ENCODE peak calls at places on chromosomes 11 and 22, in eight cellular contexts. One of them, this sample, is unnamed.

GRCh38 chr11:128607819-128608218 is 20.5 kb upstream of the ETS1 start:
- DNase-seq in foreskin fibroblast: no peak
- DNase-seq in H54: no peak
- DNase-seq in nucleus accumbens: no peak
- DNase-seq in activated naive CD8-positive, alpha-beta T cell treated with anti-CD3 and anti-CD28 coated beads, Interleukin-2, amount 50 U/mL, for 24 hours: no peak
- DNase-seq in astrocyte of the spinal cord: no peak
- DNase-seq in HTR-8/SVneo: no peak
- DNase-seq in gastrocnemius medialis: no peak
- DNase-seq in this sample: no peak

GRCh38 chr11:120293038-120293800 is 31.9 kb upstream of the TLCD5 start:
- DNase-seq in H54: no peak
- DNase-seq in gastrocnemius medialis: no peak
- DNase-seq in astrocyte of the spinal cord: no peak
- DNase-seq in foreskin fibroblast: no peak
- DNase-seq in activated naive CD8-positive, alpha-beta T cell treated with anti-CD3 and anti-CD28 coated beads, Interleukin-2, amount 50 U/mL, for 24 hours: no peak
- DNase-seq in HTR-8/SVneo: no peak
- DNase-seq in nucleus accumbens: no peak
- DNase-seq in this sample: no peak

GRCh38 chr22:17970205-17970708 is 54.1 kb downstream of the MICAL3 start:
- DNase-seq in foreskin fibroblast: peak
- DNase-seq in astrocyte of the spinal cord: peak
- DNase-seq in nucleus accumbens: no peak
- DNase-seq in activated naive CD8-positive, alpha-beta T cell treated with anti-CD3 and anti-CD28 coated beads, Interleukin-2, amount 50 U/mL, for 24 hours: no peak
- DNase-seq in H54: no peak
- DNase-seq in gastrocnemius medialis: no peak
- DNase-seq in HTR-8/SVneo: peak
- DNase-seq in this sample: no peak

GRCh38 chr11:14773755-14774154 is 118.3 kb downstream of the CYP2R1 start:
- DNase-seq in gastrocnemius medialis: no peak
- DNase-seq in nucleus accumbens: no peak
- DNase-seq in H54: no peak
- DNase-seq in HTR-8/SVneo: no peak
- DNase-seq in astrocyte of the spinal cord: no peak
- DNase-seq in activated naive CD8-positive, alpha-beta T cell treated with anti-CD3 and anti-CD28 coated beads, Interleukin-2, amount 50 U/mL, for 24 hours: no peak
- DNase-seq in foreskin fibroblast: peak
- DNase-seq in this sample: no peak

GRCh38 chr11:131893103-131893502 is 522.7 kb downstream of the NTM start:
- DNase-seq in astrocyte of the spinal cord: no peak
- DNase-seq in HTR-8/SVneo: no peak
- DNase-seq in foreskin fibroblast: no peak
- DNase-seq in H54: no peak
- DNase-seq in gastrocnemius medialis: no peak
- DNase-seq in nucleus accumbens: no peak
- DNase-seq in activated naive CD8-positive, alpha-beta T cell treated with anti-CD3 and anti-CD28 coated beads, Interleukin-2, amount 50 U/mL, for 24 hours: no peak
- DNase-seq in this sample: no peak

GRCh38 chr11:122235615-122236014 is 119.6 kb upstream of the BLID start:
- DNase-seq in activated naive CD8-positive, alpha-beta T cell treated with anti-CD3 and anti-CD28 coated beads, Interleukin-2, amount 50 U/mL, for 24 hours: no peak
- DNase-seq in foreskin fibroblast: peak
- DNase-seq in astrocyte of the spinal cord: peak
- DNase-seq in H54: peak
- DNase-seq in HTR-8/SVneo: peak
- DNase-seq in nucleus accumbens: no peak
- DNase-seq in gastrocnemius medialis: peak
- DNase-seq in this sample: no peak

GRCh38 chr11:78256962-78257361 is 68.2 kb downstream of the USP35 start:
- DNase-seq in astrocyte of the spinal cord: peak
- DNase-seq in activated naive CD8-positive, alpha-beta T cell treated with anti-CD3 and anti-CD28 coated beads, Interleukin-2, amount 50 U/mL, for 24 hours: no peak
- DNase-seq in gastrocnemius medialis: peak
- DNase-seq in foreskin fibroblast: peak
- DNase-seq in nucleus accumbens: no peak
- DNase-seq in H54: no peak
- DNase-seq in HTR-8/SVneo: no peak
- DNase-seq in this sample: no peak

GRCh38 chr11:57798905-57799559 is 37.4 kb downstream of the CTNND1 start:
- DNase-seq in foreskin fibroblast: peak
- DNase-seq in HTR-8/SVneo: no peak
- DNase-seq in activated naive CD8-positive, alpha-beta T cell treated with anti-CD3 and anti-CD28 coated beads, Interleukin-2, amount 50 U/mL, for 24 hours: no peak
- DNase-seq in astrocyte of the spinal cord: peak
- DNase-seq in nucleus accumbens: peak
- DNase-seq in H54: no peak
- DNase-seq in gastrocnemius medialis: peak
- DNase-seq in this sample: no peak

GRCh38 chr22:50500452-50500851 is 7.0 kb downstream of the LMF2 start:
- DNase-seq in activated naive CD8-positive, alpha-beta T cell treated with anti-CD3 and anti-CD28 coated beads, Interleukin-2, amount 50 U/mL, for 24 hours: no peak
- DNase-seq in nucleus accumbens: no peak
- DNase-seq in H54: no peak
- DNase-seq in HTR-8/SVneo: no peak
- DNase-seq in gastrocnemius medialis: no peak
- DNase-seq in astrocyte of the spinal cord: no peak
- DNase-seq in foreskin fibroblast: no peak
- DNase-seq in this sample: no peak

GRCh38 chr11:839875-840617 is 2.3 kb downstream of the POLR2L start:
- DNase-seq in HTR-8/SVneo: no peak
- DNase-seq in gastrocnemius medialis: no peak
- DNase-seq in nucleus accumbens: no peak
- DNase-seq in astrocyte of the spinal cord: no peak
- DNase-seq in foreskin fibroblast: peak
- DNase-seq in activated naive CD8-positive, alpha-beta T cell treated with anti-CD3 and anti-CD28 coated beads, Interleukin-2, amount 50 U/mL, for 24 hours: no peak
- DNase-seq in H54: no peak
- DNase-seq in this sample: no peak

GRCh38 chr11:44813401-44813800 is 86.6 kb downstream of the TSPAN18 start:
- DNase-seq in activated naive CD8-positive, alpha-beta T cell treated with anti-CD3 and anti-CD28 coated beads, Interleukin-2, amount 50 U/mL, for 24 hours: no peak
- DNase-seq in foreskin fibroblast: no peak
- DNase-seq in H54: no peak
- DNase-seq in HTR-8/SVneo: no peak
- DNase-seq in astrocyte of the spinal cord: no peak
- DNase-seq in gastrocnemius medialis: no peak
- DNase-seq in nucleus accumbens: no peak
- DNase-seq in this sample: no peak